ENCODE peak calls at places on chromosomes 7 and 10, in five cellular contexts. One of them, this sample, is unnamed.

GRCh38 chr7:45720989-45721388 is 146.8 kb downstream of the ADCY1 start:
- DNase-seq in heart left ventricle: no peak
- DNase-seq in A549: no peak
- DNase-seq in PC-9: no peak
- DNase-seq in OCI-LY7: no peak
- DNase-seq in this sample: no peak

GRCh38 chr7:142805350-142806020 is 34.7 kb downstream of the PRSS2 start:
- DNase-seq in A549: no peak
- DNase-seq in heart left ventricle: no peak
- DNase-seq in PC-9: no peak
- DNase-seq in OCI-LY7: no peak
- DNase-seq in this sample: no peak

GRCh38 chr7:37234928-37235327 is 213.7 kb downstream of the ELMO1 start:
- DNase-seq in PC-9: no peak
- DNase-seq in A549: peak
- DNase-seq in OCI-LY7: peak
- DNase-seq in heart left ventricle: no peak
- DNase-seq in this sample: peak

GRCh38 chr10:123043409-123043925 is 34.7 kb downstream of the ACADSB start:
- DNase-seq in A549: peak
- DNase-seq in heart left ventricle: peak
- DNase-seq in OCI-LY7: peak
- DNase-seq in PC-9: peak
- DNase-seq in this sample: peak

GRCh38 chr10:75097666-75098285 is 13.7 kb upstream of the SAMD8 start:
- DNase-seq in heart left ventricle: no peak
- DNase-seq in PC-9: no peak
- DNase-seq in OCI-LY7: peak
- DNase-seq in A549: peak
- DNase-seq in this sample: no peak

GRCh38 chr10:63527401-63527800 is 6.2 kb downstream of the REEP3 start:
- DNase-seq in OCI-LY7: no peak
- DNase-seq in PC-9: no peak
- DNase-seq in A549: no peak
- DNase-seq in heart left ventricle: no peak
- DNase-seq in this sample: no peak

GRCh38 chr7:85030893-85031292 is 156.0 kb downstream of the SEMA3D start:
- DNase-seq in PC-9: no peak
- DNase-seq in A549: peak
- DNase-seq in OCI-LY7: peak
- DNase-seq in heart left ventricle: no peak
- DNase-seq in this sample: no peak

GRCh38 chr7:87416682-87417587 is 58.5 kb downstream of the ABCB4 start:
- DNase-seq in OCI-LY7: peak
- DNase-seq in A549: peak
- DNase-seq in heart left ventricle: peak
- DNase-seq in PC-9: peak
- DNase-seq in this sample: peak

GRCh38 chr7:40848541-40849221 is 713.9 kb downstream of the SUGCT start:
- DNase-seq in heart left ventricle: no peak
- DNase-seq in OCI-LY7: no peak
- DNase-seq in PC-9: no peak
- DNase-seq in A549: no peak
- DNase-seq in this sample: no peak

GRCh38 chr10:125057158-125058001 is 103.0 kb downstream of the CTBP2 start:
- DNase-seq in heart left ventricle: peak
- DNase-seq in A549: no peak
- DNase-seq in OCI-LY7: peak
- DNase-seq in PC-9: no peak
- DNase-seq in this sample: no peak

GRCh38 chr7:44490351-44491200 is at the start of gene NUDCD3:
- DNase-seq in OCI-LY7: peak
- DNase-seq in A549: peak
- DNase-seq in PC-9: peak
- DNase-seq in heart left ventricle: peak
- DNase-seq in this sample: peak

GRCh38 chr10:46539596-46540411 is 16.7 kb downstream of the GPRIN2 start:
- DNase-seq in A549: peak
- DNase-seq in heart left ventricle: no peak
- DNase-seq in PC-9: peak
- DNase-seq in OCI-LY7: no peak
- DNase-seq in this sample: peak

GRCh38 chr7:72032934-72033333 is 379.2 kb downstream of the CALN1 start:
- DNase-seq in A549: no peak
- DNase-seq in OCI-LY7: no peak
- DNase-seq in heart left ventricle: peak
- DNase-seq in PC-9: no peak
- DNase-seq in this sample: peak
- H3K27ac ChIP-seq in A549: no peak
- H3K27ac ChIP-seq in OCI-LY7: no peak
- H3K27ac ChIP-seq in heart left ventricle: peak
- H3K27ac ChIP-seq in PC-9: no peak
- H3K27ac ChIP-seq in this sample: no peak

GRCh38 chr7:27860800-27861199 is 120.8 kb downstream of the TAX1BP1 start:
- DNase-seq in OCI-LY7: no peak
- DNase-seq in heart left ventricle: no peak
- DNase-seq in A549: no peak
- DNase-seq in PC-9: no peak
- DNase-seq in this sample: no peak
- TF ChIP-seq CTCF in OCI-LY7: no peak
- TF ChIP-seq CTCF in heart left ventricle: no peak
- TF ChIP-seq CTCF in A549: no peak
- TF ChIP-seq CTCF in PC-9: no peak
- TF ChIP-seq CTCF in this sample: no peak

DNA sequence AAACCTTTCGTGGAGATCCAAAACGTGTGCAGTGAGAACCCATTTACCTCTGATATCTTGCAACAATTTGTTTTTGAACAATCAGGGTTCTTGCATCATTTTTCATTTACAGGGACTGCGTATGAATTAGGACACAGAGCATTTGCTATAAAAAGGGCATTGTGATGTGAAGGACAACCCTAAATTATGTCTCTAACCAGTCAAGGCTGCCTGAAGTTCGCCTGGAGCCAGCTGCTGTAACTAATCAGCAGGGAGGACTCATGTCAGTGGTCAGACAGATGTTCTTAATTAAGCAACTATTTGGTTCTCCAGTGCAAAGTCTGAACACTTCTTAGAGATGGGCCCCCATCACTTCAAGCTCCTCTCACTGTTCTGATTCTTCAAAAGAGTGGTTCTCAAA is 674.8 kb downstream of the KCNMA1 start:
- DNase-seq in PC-9: no peak
- DNase-seq in A549: no peak
- DNase-seq in OCI-LY7: no peak
- DNase-seq in heart left ventricle: no peak
- DNase-seq in this sample: no peak
- H3K27ac ChIP-seq in PC-9: no peak
- H3K27ac ChIP-seq in A549: no peak
- H3K27ac ChIP-seq in OCI-LY7: no peak
- H3K27ac ChIP-seq in heart left ventricle: no peak
- H3K27ac ChIP-seq in this sample: no peak

DNA sequence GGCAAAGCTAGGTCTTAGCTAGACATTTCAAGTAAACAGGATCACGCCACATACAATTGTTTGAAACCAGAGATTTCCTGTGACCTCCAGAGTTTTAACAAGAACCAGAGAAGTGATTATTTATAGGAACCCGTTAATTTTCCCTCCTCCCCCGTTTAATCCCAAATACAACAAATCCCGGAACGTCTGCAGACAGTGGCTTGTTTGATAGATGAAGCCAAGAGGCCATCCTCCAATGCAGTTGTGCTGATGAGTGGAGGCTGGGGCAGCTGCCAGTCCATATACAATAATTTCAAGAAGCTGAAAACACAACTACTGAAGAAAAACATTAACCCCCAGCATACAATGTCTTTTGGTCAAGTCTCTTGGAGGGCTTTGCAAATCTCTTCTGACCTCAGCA is 971.6 kb upstream of the ZNF722 start:
- DNase-seq in heart left ventricle: no peak
- DNase-seq in OCI-LY7: no peak
- DNase-seq in PC-9: no peak
- DNase-seq in A549: no peak
- DNase-seq in this sample: no peak
- TF ChIP-seq CTCF in heart left ventricle: no peak
- TF ChIP-seq CTCF in OCI-LY7: no peak
- TF ChIP-seq CTCF in PC-9: no peak
- TF ChIP-seq CTCF in A549: no peak
- TF ChIP-seq CTCF in this sample: no peak

GRCh38 chr7:66357062-66357461 is 151.9 kb downstream of the TPST1 start:
- DNase-seq in PC-9: no peak
- DNase-seq in heart left ventricle: no peak
- DNase-seq in OCI-LY7: no peak
- DNase-seq in A549: no peak
- DNase-seq in this sample: no peak

GRCh38 chr7:66362136-66362535 is 157.0 kb downstream of the TPST1 start:
- DNase-seq in PC-9: no peak
- DNase-seq in A549: no peak
- DNase-seq in heart left ventricle: no peak
- DNase-seq in OCI-LY7: no peak
- DNase-seq in this sample: no peak

GRCh38 chr7:66356277-66356721 is 151.2 kb downstream of the TPST1 start:
- DNase-seq in OCI-LY7: no peak
- DNase-seq in PC-9: no peak
- DNase-seq in heart left ventricle: no peak
- DNase-seq in A549: no peak
- DNase-seq in this sample: no peak

GRCh38 chr7:66363655-66364054 is 158.5 kb downstream of the TPST1 start:
- DNase-seq in OCI-LY7: no peak
- DNase-seq in PC-9: no peak
- DNase-seq in heart left ventricle: no peak
- DNase-seq in A549: no peak
- DNase-seq in this sample: no peak

GRCh38 chr7:66359656-66360211 is 154.6 kb downstream of the TPST1 start:
- DNase-seq in PC-9: no peak
- DNase-seq in A549: no peak
- DNase-seq in heart left ventricle: no peak
- DNase-seq in OCI-LY7: no peak
- DNase-seq in this sample: no peak
- H3K27ac ChIP-seq in PC-9: no peak
- H3K27ac ChIP-seq in A549: no peak
- H3K27ac ChIP-seq in heart left ventricle: no peak
- H3K27ac ChIP-seq in OCI-LY7: no peak
- H3K27ac ChIP-seq in this sample: no peak

DNA sequence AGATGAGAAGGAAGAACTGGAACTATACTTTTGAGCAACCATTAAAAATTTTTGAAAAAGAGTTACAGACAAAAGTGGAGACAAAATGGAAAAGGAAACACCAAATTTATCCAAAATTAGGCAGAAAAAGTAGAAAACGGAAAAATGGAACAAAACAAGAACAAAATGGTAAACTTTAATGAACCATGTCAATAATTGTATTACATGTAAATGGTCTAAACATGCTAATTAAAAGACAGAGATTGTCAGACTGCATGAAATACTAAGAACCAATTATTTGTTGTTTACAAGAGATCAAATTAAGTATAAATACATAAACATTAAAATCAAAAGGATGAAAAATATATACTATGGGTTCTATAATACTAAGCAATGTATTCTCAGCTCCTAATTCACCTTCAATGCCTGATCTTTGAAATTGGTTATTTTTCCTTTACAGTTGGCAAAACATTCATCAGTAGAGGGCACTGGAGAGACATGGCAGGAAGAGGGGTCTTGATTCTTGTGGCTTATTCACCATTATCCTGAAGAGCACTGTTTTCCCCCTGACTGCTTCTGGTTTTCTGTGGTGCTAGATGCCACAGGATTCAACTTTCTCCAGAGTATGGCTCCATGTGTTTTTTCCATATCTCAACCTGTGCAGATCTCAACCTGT is 124.9 kb downstream of the ELFN1 start:
- DNase-seq in OCI-LY7: peak
- DNase-seq in heart left ventricle: no peak
- DNase-seq in A549: no peak
- DNase-seq in PC-9: no peak
- DNase-seq in this sample: no peak
- TF ChIP-seq CTCF in OCI-LY7: peak
- TF ChIP-seq CTCF in heart left ventricle: no peak
- TF ChIP-seq CTCF in A549: no peak
- TF ChIP-seq CTCF in PC-9: peak
- TF ChIP-seq CTCF in this sample: no peak

GRCh38 chr10:373015-373414 is 237.8 kb downstream of the ZMYND11 start:
- DNase-seq in A549: peak
- DNase-seq in PC-9: no peak
- DNase-seq in OCI-LY7: no peak
- DNase-seq in heart left ventricle: no peak
- DNase-seq in this sample: no peak
- H3K27ac ChIP-seq in A549: peak
- H3K27ac ChIP-seq in PC-9: no peak
- H3K27ac ChIP-seq in OCI-LY7: no peak
- H3K27ac ChIP-seq in heart left ventricle: no peak
- H3K27ac ChIP-seq in this sample: no peak

GRCh38 chr7:55550010-55550409 is 22.3 kb downstream of the VOPP1 start:
- DNase-seq in PC-9: peak
- DNase-seq in A549: peak
- DNase-seq in heart left ventricle: no peak
- DNase-seq in OCI-LY7: peak
- DNase-seq in this sample: peak
- TF ChIP-seq CTCF in PC-9: no peak
- TF ChIP-seq CTCF in A549: peak
- TF ChIP-seq CTCF in heart left ventricle: peak
- TF ChIP-seq CTCF in OCI-LY7: peak
- TF ChIP-seq CTCF in this sample: peak

DNA sequence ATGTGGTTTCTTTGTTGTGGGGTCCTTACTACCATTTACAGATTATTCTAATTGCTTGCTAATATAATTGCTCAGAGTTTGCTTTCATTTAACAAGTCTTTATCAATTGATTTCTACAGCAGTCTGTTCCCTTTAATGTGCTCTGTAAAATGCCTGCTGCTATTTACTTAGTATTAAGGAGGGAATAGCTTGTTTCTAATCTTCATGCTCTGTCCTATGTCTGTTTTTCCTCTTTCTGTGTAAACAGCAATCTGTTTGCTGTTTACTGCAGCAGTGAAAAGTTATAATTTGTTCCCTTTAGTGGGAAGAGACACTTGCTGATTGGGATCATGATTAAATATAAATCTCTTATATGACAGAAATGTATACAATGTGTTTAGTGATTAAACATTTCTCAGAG is 296.3 kb upstream of the SMIM30 start:
- DNase-seq in PC-9: no peak
- DNase-seq in OCI-LY7: no peak
- DNase-seq in A549: no peak
- DNase-seq in heart left ventricle: no peak
- DNase-seq in this sample: no peak
- H3K27ac ChIP-seq in PC-9: no peak
- H3K27ac ChIP-seq in OCI-LY7: no peak
- H3K27ac ChIP-seq in A549: no peak
- H3K27ac ChIP-seq in heart left ventricle: no peak
- H3K27ac ChIP-seq in this sample: no peak

This sample was measured in body of pancreas.